ENCODE peak calls at places on chromosomes 5 and 9, in eight cellular contexts. One of them, this sample, is unnamed.

GRCh38 chr9:96245399-96245798 is 56.6 kb downstream of the HSD17B3 start:
- DNase-seq in heart left ventricle: no peak
- DNase-seq in kidney: no peak
- DNase-seq in spleen: no peak
- DNase-seq in OCI-LY7: peak; percentile 8
- DNase-seq in IMR-90: no peak
- DNase-seq in PC-3: no peak
- DNase-seq in Peyer's patch: no peak
- DNase-seq in this sample: no peak

GRCh38 chr9:109035684-109036423 is 22.6 kb upstream of the CTNNAL1 start:
- DNase-seq in heart left ventricle: peak; percentile 32
- DNase-seq in kidney: no peak
- DNase-seq in spleen: no peak
- DNase-seq in OCI-LY7: no peak
- DNase-seq in IMR-90: peak; percentile 85
- DNase-seq in PC-3: peak; percentile 86
- DNase-seq in Peyer's patch: no peak
- DNase-seq in this sample: no peak

GRCh38 chr9:124257865-124258764 is at the start of gene NEK6:
- DNase-seq in heart left ventricle: peak; percentile 57
- DNase-seq in kidney: peak; percentile 82
- DNase-seq in spleen: peak; percentile 92
- DNase-seq in OCI-LY7: peak; percentile 50
- DNase-seq in IMR-90: peak; percentile 84
- DNase-seq in PC-3: peak; percentile 31
- DNase-seq in Peyer's patch: peak; percentile 75
- DNase-seq in this sample: peak; percentile 85

GRCh38 chr9:115099891-115100290 is 18.1 kb downstream of the TNC start:
- DNase-seq in heart left ventricle: no peak
- DNase-seq in kidney: no peak
- DNase-seq in spleen: no peak
- DNase-seq in OCI-LY7: no peak
- DNase-seq in IMR-90: no peak
- DNase-seq in PC-3: no peak
- DNase-seq in Peyer's patch: no peak
- DNase-seq in this sample: no peak

GRCh38 chr9:86355814-86356213 is 1.6 kb upstream of the TUT7 start:
- DNase-seq in heart left ventricle: no peak
- DNase-seq in kidney: no peak
- DNase-seq in spleen: no peak
- DNase-seq in OCI-LY7: no peak
- DNase-seq in IMR-90: no peak
- DNase-seq in PC-3: peak; percentile 79
- DNase-seq in Peyer's patch: no peak
- DNase-seq in this sample: no peak

GRCh38 chr5:14265574-14265973 is 122.4 kb downstream of the TRIO start:
- DNase-seq in heart left ventricle: no peak
- DNase-seq in kidney: no peak
- DNase-seq in spleen: no peak
- DNase-seq in OCI-LY7: no peak
- DNase-seq in IMR-90: peak; percentile 95
- DNase-seq in PC-3: peak; percentile 98
- DNase-seq in Peyer's patch: no peak
- DNase-seq in this sample: no peak

GRCh38 chr9:129436751-129437625 is 183.9 kb downstream of the C9orf50 start:
- DNase-seq in heart left ventricle: peak; percentile 86
- DNase-seq in kidney: peak; percentile 91
- DNase-seq in spleen: no peak
- DNase-seq in OCI-LY7: no peak
- DNase-seq in IMR-90: peak; percentile 57
- DNase-seq in PC-3: peak; percentile 21
- DNase-seq in Peyer's patch: peak; percentile 67
- DNase-seq in this sample: peak; percentile 80

GRCh38 chr5:9284272-9284671 is 261.6 kb downstream of the SEMA5A start:
- DNase-seq in heart left ventricle: no peak
- DNase-seq in kidney: no peak
- DNase-seq in spleen: no peak
- DNase-seq in OCI-LY7: no peak
- DNase-seq in IMR-90: no peak
- DNase-seq in PC-3: no peak
- DNase-seq in Peyer's patch: no peak
- DNase-seq in this sample: no peak

GRCh38 chr9:114694146-114694545 is 12.2 kb upstream of the TEX48 start:
- DNase-seq in heart left ventricle: no peak
- DNase-seq in kidney: no peak
- DNase-seq in spleen: no peak
- DNase-seq in OCI-LY7: no peak
- DNase-seq in IMR-90: peak; percentile 23
- DNase-seq in PC-3: peak; percentile 70
- DNase-seq in Peyer's patch: no peak
- DNase-seq in this sample: no peak

GRCh38 chr9:73155389-73155788 is 3.7 kb downstream of the ANXA1 start:
- DNase-seq in heart left ventricle: no peak
- DNase-seq in kidney: no peak
- DNase-seq in spleen: no peak
- DNase-seq in OCI-LY7: no peak
- DNase-seq in IMR-90: no peak
- DNase-seq in PC-3: no peak
- DNase-seq in Peyer's patch: no peak
- DNase-seq in this sample: no peak

GRCh38 chr5:152246401-152246800 is 158.7 kb downstream of the NMUR2 start:
- DNase-seq in heart left ventricle: peak; percentile 32
- DNase-seq in kidney: no peak
- DNase-seq in spleen: no peak
- DNase-seq in OCI-LY7: peak; percentile 9
- DNase-seq in IMR-90: peak; percentile 3
- DNase-seq in PC-3: peak; percentile 81
- DNase-seq in Peyer's patch: no peak
- DNase-seq in this sample: no peak

GRCh38 chr9:35760651-35761050 is 6.6 kb upstream of the MSMP start:
- DNase-seq in heart left ventricle: no peak
- DNase-seq in kidney: no peak
- DNase-seq in spleen: no peak
- DNase-seq in OCI-LY7: no peak
- DNase-seq in IMR-90: peak; percentile 41
- DNase-seq in PC-3: peak; percentile 36
- DNase-seq in Peyer's patch: no peak
- DNase-seq in this sample: no peak

GRCh38 chr5:39495294-39495693 is 70.5 kb upstream of the DAB2 start:
- DNase-seq in heart left ventricle: no peak
- DNase-seq in kidney: no peak
- DNase-seq in spleen: no peak
- DNase-seq in OCI-LY7: no peak
- DNase-seq in IMR-90: no peak
- DNase-seq in PC-3: no peak
- DNase-seq in Peyer's patch: no peak
- DNase-seq in this sample: no peak

GRCh38 chr5:170269579-170269978 is 28.0 kb downstream of the LCP2 start:
- DNase-seq in heart left ventricle: no peak
- DNase-seq in kidney: no peak
- DNase-seq in spleen: no peak
- DNase-seq in OCI-LY7: no peak
- DNase-seq in IMR-90: no peak
- DNase-seq in PC-3: peak; percentile 51
- DNase-seq in Peyer's patch: no peak
- DNase-seq in this sample: no peak

GRCh38 chr9:37010976-37011375 is 23.1 kb downstream of the PAX5 start:
- DNase-seq in heart left ventricle: no peak
- DNase-seq in kidney: no peak
- DNase-seq in spleen: no peak
- DNase-seq in OCI-LY7: no peak
- DNase-seq in IMR-90: no peak
- DNase-seq in PC-3: no peak
- DNase-seq in Peyer's patch: no peak
- DNase-seq in this sample: no peak

GRCh38 chr5:124088289-124089064 is 576.5 kb downstream of the CSNK1G3 start:
- DNase-seq in heart left ventricle: no peak
- DNase-seq in kidney: no peak
- DNase-seq in spleen: no peak
- DNase-seq in OCI-LY7: no peak
- DNase-seq in IMR-90: no peak
- DNase-seq in PC-3: no peak
- DNase-seq in Peyer's patch: no peak
- DNase-seq in this sample: no peak

GRCh38 chr5:91144491-91145232 is 238.5 kb downstream of the ARRDC3 start:
- DNase-seq in heart left ventricle: no peak
- DNase-seq in kidney: no peak
- DNase-seq in spleen: no peak
- DNase-seq in OCI-LY7: no peak
- DNase-seq in IMR-90: no peak
- DNase-seq in PC-3: no peak
- DNase-seq in Peyer's patch: no peak
- DNase-seq in this sample: no peak
- H3K27ac ChIP-seq in heart left ventricle: peak overlapping the region; percentile 22
- H3K27ac ChIP-seq in kidney: peak overlapping the region; percentile 24
- H3K27ac ChIP-seq in spleen: no peak overlapping the region
- H3K27ac ChIP-seq in OCI-LY7: no peak overlapping the region
- H3K27ac ChIP-seq in IMR-90: no peak overlapping the region
- H3K27ac ChIP-seq in PC-3: no peak overlapping the region
- H3K27ac ChIP-seq in Peyer's patch: no peak overlapping the region
- H3K27ac ChIP-seq in this sample: peak overlapping the region; percentile 9

GRCh38 chr9:19033015-19033414 is at the start of gene SAXO1:
- DNase-seq in heart left ventricle: no peak
- DNase-seq in kidney: no peak
- DNase-seq in spleen: no peak
- DNase-seq in OCI-LY7: no peak
- DNase-seq in IMR-90: no peak
- DNase-seq in PC-3: no peak
- DNase-seq in Peyer's patch: no peak
- DNase-seq in this sample: no peak

GRCh38 chr9:19032411-19032810 is 598 bp downstream of the SAXO1 start:
- DNase-seq in heart left ventricle: no peak
- DNase-seq in kidney: no peak
- DNase-seq in spleen: no peak
- DNase-seq in OCI-LY7: no peak
- DNase-seq in IMR-90: no peak
- DNase-seq in PC-3: no peak
- DNase-seq in Peyer's patch: no peak
- DNase-seq in this sample: no peak

GRCh38 chr9:19030899-19031298 is 2.1 kb downstream of the SAXO1 start:
- DNase-seq in heart left ventricle: no peak
- DNase-seq in kidney: no peak
- DNase-seq in spleen: no peak
- DNase-seq in OCI-LY7: no peak
- DNase-seq in IMR-90: peak; percentile 13
- DNase-seq in PC-3: peak; percentile 17
- DNase-seq in Peyer's patch: no peak
- DNase-seq in this sample: no peak

GRCh38 chr9:19036611-19037010 is 3.6 kb upstream of the SAXO1 start:
- DNase-seq in heart left ventricle: no peak
- DNase-seq in kidney: no peak
- DNase-seq in spleen: no peak
- DNase-seq in OCI-LY7: no peak
- DNase-seq in IMR-90: no peak
- DNase-seq in PC-3: no peak
- DNase-seq in Peyer's patch: no peak
- DNase-seq in this sample: no peak
- TF ChIP-seq CTCF in heart left ventricle: no peak
- TF ChIP-seq CTCF in kidney: no peak
- TF ChIP-seq CTCF in spleen: no peak
- TF ChIP-seq CTCF in OCI-LY7: peak; percentile 41
- TF ChIP-seq CTCF in IMR-90: no peak
- TF ChIP-seq CTCF in PC-3: peak; percentile 12
- TF ChIP-seq CTCF in Peyer's patch: no peak
- TF ChIP-seq CTCF in this sample: no peak

DNA sequence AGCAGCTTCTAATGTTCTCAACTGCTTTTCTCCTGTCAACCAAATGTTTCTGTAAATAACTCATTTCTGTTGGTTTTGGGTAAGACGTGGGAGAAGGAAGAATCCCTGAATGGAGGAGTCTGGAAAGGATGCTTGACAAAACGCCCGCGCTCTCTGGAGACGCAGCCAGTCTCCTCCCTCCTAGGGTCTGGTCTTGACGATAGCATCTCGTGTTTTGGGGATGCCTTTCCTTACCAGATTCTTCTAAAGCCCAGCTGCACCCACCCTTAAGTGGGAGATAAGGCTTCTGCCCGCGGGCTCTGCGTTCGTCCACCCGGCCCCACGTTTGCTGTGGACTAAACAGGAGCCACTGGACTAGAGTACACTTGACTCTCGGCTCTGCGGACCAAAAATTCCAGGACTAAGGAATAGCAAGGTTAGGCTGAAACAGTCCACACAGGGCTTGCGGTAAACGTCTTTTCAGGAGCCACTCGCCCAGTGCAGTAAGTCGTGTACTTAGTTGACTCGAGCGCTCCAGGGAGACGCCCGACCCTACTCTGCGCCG is 491 bp upstream of the CTSL start:
- DNase-seq in heart left ventricle: peak; percentile 48
- DNase-seq in kidney: no peak
- DNase-seq in spleen: no peak
- DNase-seq in OCI-LY7: no peak
- DNase-seq in IMR-90: peak; percentile 23
- DNase-seq in PC-3: no peak
- DNase-seq in Peyer's patch: no peak
- DNase-seq in this sample: no peak
- H3K27ac ChIP-seq in heart left ventricle: peak overlapping the region; percentile 98
- H3K27ac ChIP-seq in kidney: peak overlapping the region; percentile 97
- H3K27ac ChIP-seq in spleen: peak overlapping the region; percentile 91
- H3K27ac ChIP-seq in OCI-LY7: no peak overlapping the region
- H3K27ac ChIP-seq in IMR-90: no peak overlapping the region
- H3K27ac ChIP-seq in PC-3: no peak overlapping the region
- H3K27ac ChIP-seq in Peyer's patch: peak overlapping the region; percentile 62
- H3K27ac ChIP-seq in this sample: peak overlapping the region; percentile 95

GRCh38 chr5:176744584-176744965 is 65.8 kb upstream of the UNC5A start:
- DNase-seq in heart left ventricle: no peak
- DNase-seq in kidney: no peak
- DNase-seq in spleen: no peak
- DNase-seq in OCI-LY7: no peak
- DNase-seq in IMR-90: no peak
- DNase-seq in PC-3: peak; percentile 20
- DNase-seq in Peyer's patch: no peak
- DNase-seq in this sample: peak; percentile 19
- TF ChIP-seq CTCF in heart left ventricle: no peak
- TF ChIP-seq CTCF in kidney: no peak
- TF ChIP-seq CTCF in spleen: no peak
- TF ChIP-seq CTCF in OCI-LY7: peak; percentile 64
- TF ChIP-seq CTCF in IMR-90: peak; percentile 17
- TF ChIP-seq CTCF in PC-3: peak; percentile 69
- TF ChIP-seq CTCF in Peyer's patch: no peak
- TF ChIP-seq CTCF in this sample: no peak